ENCODE peak calls at places on chromosomes 1 and 21, in six cellular contexts. P, B, M, U, J and I are unnamed samples.

GRCh38 chr1:93844262-93845045 is 34.6 kb downstream of the DNTTIP2 start:
- DNase-seq in P (no peak), B (peak; percentile 27), J (peak; percentile 65), U (peak; percentile 85), M (no peak), I (peak; percentile 53)

GRCh38 chr1:99304725-99305282 is 40.5 kb downstream of the PLPPR4 start:
- DNase-seq in J (no peak), P (no peak), B (no peak), U (no peak), M (no peak), I (no peak)

GRCh38 chr1:84433253-84434080 is 35.2 kb downstream of the DNASE2B start:
- DNase-seq in J (peak; percentile 38), M (no peak), B (peak; percentile 53), U (peak; percentile 79), P (no peak), I (peak; percentile 69)

GRCh38 chr1:24464378-24464770 is 38.3 kb upstream of the RCAN3 start:
- DNase-seq in U (peak; percentile 55), M (no peak), P (no peak), J (no peak), B (no peak), I (no peak)

GRCh38 chr1:95287078-95287477 is 53.1 kb downstream of the RWDD3 start:
- DNase-seq in U (no peak), J (no peak), M (no peak), B (no peak), P (no peak), I (peak; percentile 9)

GRCh38 chr1:93631626-93632365 is 49.8 kb downstream of the BCAR3 start:
- DNase-seq in P (no peak), U (no peak), M (peak; percentile 54), B (no peak), J (peak; percentile 24), I (peak; percentile 28)

GRCh38 chr1:247291835-247292561 is 36.1 kb downstream of the VN1R5 start:
- DNase-seq in P (no peak), U (no peak), B (no peak), J (no peak), M (no peak), I (no peak)

GRCh38 chr1:112507896-112508241 is 896 bp upstream of the WNT2B start:
- DNase-seq in M (no peak), P (no peak), U (no peak), J (peak; percentile 60), B (no peak), I (peak; percentile 13)

GRCh38 chr21:36976882-36977651 is 10.6 kb upstream of the HLCS start:
- DNase-seq in J (peak; percentile 62), B (peak; percentile 34), U (peak; percentile 73), M (no peak), P (no peak), I (peak; percentile 48)

GRCh38 chr1:218496561-218496960 is 151.4 kb downstream of the TGFB2 start:
- DNase-seq in P (no peak), B (no peak), J (no peak), U (peak; percentile 99), M (no peak), I (peak; percentile 73)

GRCh38 chr1:3352084-3352951 is 102.1 kb upstream of the ARHGEF16 start:
- DNase-seq in B (peak; percentile 38), U (peak; percentile 57), P (no peak), J (no peak), M (peak; percentile 90), I (no peak)

GRCh38 chr1:20440785-20441200 is 45.2 kb downstream of the CAMK2N1 start:
- DNase-seq in U (peak; percentile 26), P (peak; percentile 21), M (no peak), B (peak; percentile 42), J (peak; percentile 78), I (peak; percentile 64)

GRCh38 chr21:26966360-26966977 is 419 bp downstream of the ADAMTS5 start:
- DNase-seq in U (peak; percentile 58), B (no peak), P (no peak), J (peak; percentile 18), M (no peak), I (no peak)

GRCh38 chr1:217331698-217332097 is 299.2 kb downstream of the GPATCH2 start:
- DNase-seq in B (no peak), J (no peak), P (no peak), U (no peak), M (no peak), I (no peak)

GRCh38 chr1:229410692-229411433 is 23.0 kb downstream of the ACTA1 start:
- DNase-seq in P (peak; percentile 70), J (no peak), M (no peak), B (no peak), U (peak; percentile 46), I (peak; percentile 49)

GRCh38 chr1:48227165-48228013 is 4.9 kb downstream of the SLC5A9 start:
- DNase-seq in J (no peak), M (no peak), P (no peak), U (no peak), B (no peak), I (no peak)

GRCh38 chr1:162197615-162198497 is 128.4 kb downstream of the NOS1AP start:
- DNase-seq in J (no peak), P (no peak), M (no peak), U (no peak), B (no peak), I (no peak)

GRCh38 chr1:39949891-39950290 is 5.1 kb upstream of the MFSD2A start:
- DNase-seq in M (no peak), U (no peak), J (no peak), P (no peak), B (no peak), I (no peak)

GRCh38 chr1:228101614-228101993 is 1.5 kb downstream of the C1orf35 start:
- DNase-seq in U (no peak), J (no peak), B (no peak), P (no peak), M (no peak), I (no peak)

GRCh38 chr1:39895096-39895495 is 6.6 kb downstream of the MYCL start:
- DNase-seq in U (peak; percentile 34), M (no peak), B (no peak), J (no peak), P (no peak), I (no peak)

GRCh38 chr21:45560106-45561021 is 18.1 kb upstream of the SLC19A1 start:
- DNase-seq in J (no peak), U (no peak), P (peak; percentile 9), B (no peak), M (no peak), I (no peak)

GRCh38 chr1:28309702-28310101 is 19.1 kb upstream of the MED18 start:
- DNase-seq in M (no peak), U (no peak), J (no peak), B (no peak), P (no peak), I (no peak)

GRCh38 chr1:23922321-23922943 is 9.3 kb upstream of the CNR2 start:
- DNase-seq in B (no peak), M (no peak), J (no peak), U (no peak), P (no peak), I (no peak)

GRCh38 chr1:58996341-58997059 is 212.7 kb upstream of the JUN start:
- DNase-seq in J (no peak), M (no peak), P (no peak), U (no peak), B (no peak), I (no peak)

GRCh38 chr1:22949807-22950462 is 22.7 kb downstream of the LACTBL1 start:
- DNase-seq in U (peak; percentile 33), M (no peak), P (no peak), J (no peak), B (no peak), I (no peak)

DNA sequence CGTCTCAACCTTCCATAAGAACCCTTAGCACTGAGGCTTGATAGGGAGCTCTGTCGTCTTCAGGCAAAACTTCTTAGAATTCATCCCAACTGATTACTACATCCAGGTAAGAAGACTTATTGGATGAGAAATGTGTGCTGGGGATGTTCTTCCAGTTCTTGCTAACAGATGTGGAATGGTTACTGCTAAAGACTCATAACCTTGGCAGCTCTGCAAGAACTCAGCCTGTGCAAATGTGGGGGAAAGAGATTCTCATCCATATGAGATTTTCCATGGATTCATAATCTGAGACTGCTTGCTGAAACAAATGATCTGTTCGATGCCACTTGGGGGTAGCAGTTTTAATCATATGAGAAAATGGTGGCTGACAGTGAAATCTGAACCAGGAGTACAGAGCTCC is 48.2 kb downstream of the NTPCR start:
- DNase-seq in M (no peak), U (peak; percentile 43), B (no peak), P (no peak), J (no peak), I (no peak)
- TF ChIP-seq CTCF in M (no peak), U (no peak), B (no peak), P (no peak), J (no peak), I (no peak)

GRCh38 chr1:17655922-17656321 is 99.2 kb upstream of the ACTL8 start:
- DNase-seq in U (no peak), P (no peak), B (no peak), J (no peak), M (no peak), I (no peak)
- TF ChIP-seq CTCF in U (no peak), P (no peak), B (no peak), J (no peak), M (no peak), I (no peak)

DNA sequence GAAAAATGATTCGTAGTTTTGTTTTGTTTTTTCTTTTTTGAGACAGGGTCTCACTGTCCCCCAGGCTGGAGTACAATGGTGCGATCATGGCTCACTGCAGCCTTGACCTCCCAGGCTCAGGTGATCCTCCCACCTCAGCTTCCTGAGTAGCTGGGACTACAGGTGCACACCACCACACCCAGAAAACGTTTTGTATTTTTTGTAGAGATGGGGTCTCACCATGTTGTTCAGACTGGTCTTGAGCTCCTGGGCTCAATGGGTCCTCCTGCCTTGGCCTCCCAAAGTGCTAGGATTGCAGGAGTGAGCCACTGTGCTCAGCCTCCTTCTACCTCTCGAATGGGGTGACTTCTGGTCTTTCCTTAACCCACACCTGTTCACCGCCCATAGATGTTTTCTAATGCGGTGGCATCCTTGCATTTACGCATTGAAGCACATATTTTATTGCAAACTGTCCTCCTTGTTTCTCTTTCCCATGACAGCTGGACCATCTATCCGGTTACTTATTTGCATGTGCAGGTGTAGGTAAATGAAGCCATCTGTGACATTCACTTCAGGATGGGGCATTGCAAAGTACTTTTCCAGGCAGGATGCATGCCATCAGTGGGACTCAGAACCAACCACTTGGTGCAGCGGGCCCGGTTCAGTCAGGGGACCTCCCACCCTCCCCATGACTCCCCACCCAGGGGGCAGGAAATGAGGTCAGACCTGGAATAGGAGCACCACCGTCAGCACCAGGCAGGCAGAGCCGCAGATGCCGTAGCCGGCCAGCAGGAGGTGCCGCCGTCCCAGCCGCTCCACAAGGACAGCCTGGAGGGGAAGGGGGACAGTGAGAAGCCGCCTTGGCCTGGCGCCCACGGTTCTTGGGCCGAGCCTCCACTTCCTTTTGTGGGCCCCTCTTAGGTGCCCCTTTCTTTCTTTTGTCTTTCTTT is 16.5 kb downstream of the SLC2A7 start:
- DNase-seq in J (peak; percentile 66), M (no peak), B (peak; percentile 28), U (peak; percentile 12), P (no peak), I (peak; percentile 18)
- TF ChIP-seq CTCF in J (peak; percentile 87), M (peak; percentile 58), B (peak; percentile 53), U (peak; percentile 46), P (peak; percentile 60), I (no peak)

DNA sequence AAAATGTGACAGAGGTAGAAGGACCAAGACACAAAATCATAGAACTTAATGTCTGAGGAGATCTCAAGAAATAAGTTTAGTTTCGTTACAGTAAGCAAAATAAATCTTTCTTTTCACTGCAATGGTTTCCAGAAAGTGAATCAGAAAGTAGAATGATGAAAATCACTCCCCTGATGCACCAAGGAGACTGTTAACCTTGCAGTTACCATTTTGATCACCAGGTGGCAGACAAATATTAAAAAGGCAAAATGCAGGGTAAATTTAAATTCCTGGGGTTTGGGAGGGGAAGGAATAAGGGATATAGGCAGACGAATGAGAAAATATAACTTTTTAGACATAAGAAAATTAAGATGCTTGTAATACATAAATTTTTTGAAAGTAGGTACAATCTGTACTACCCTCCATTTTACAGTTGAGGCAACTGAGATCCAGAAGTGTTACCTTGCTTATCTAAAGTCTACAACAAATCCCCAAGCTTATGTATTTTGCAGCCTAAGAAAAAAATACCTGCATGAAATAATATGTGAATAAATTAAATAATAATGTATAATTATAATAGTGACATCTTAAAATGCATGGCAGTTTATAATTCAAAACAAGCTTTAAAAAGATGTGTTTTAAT is 253.2 kb downstream of the CRB1 start:
- DNase-seq in P (no peak), B (peak; percentile 37), U (peak; percentile 47), M (no peak), J (peak; percentile 28), I (peak; percentile 51)
- TF ChIP-seq CTCF in P (peak; percentile 65), B (peak; percentile 82), U (peak; percentile 82), M (peak; percentile 77), J (peak; percentile 73), I (peak; percentile 72)